ENCODE peak calls at places on chromosome 20, in six cellular contexts. B, M, P, X, R and O are unnamed samples.

GRCh38 chr20:21583486-21584168 is 69.8 kb upstream of the NKX2-2 start:
- DNase-seq in B (no peak), M (no peak), P (no peak), X (no peak), R (no peak), O (no peak)

GRCh38 chr20:47220161-47220582 is 136.3 kb downstream of the ZMYND8 start:
- DNase-seq in B (peak), M (peak), P (no peak), X (peak), R (peak), O (peak)

GRCh38 chr20:755931-756330 is 12.4 kb downstream of the SLC52A3 start:
- DNase-seq in B (no peak), M (no peak), P (no peak), X (no peak), R (no peak), O (no peak)

GRCh38 chr20:20664795-20665194 is 47.6 kb downstream of the RALGAPA2 start:
- DNase-seq in B (peak), M (no peak), P (no peak), X (no peak), R (peak), O (no peak)

GRCh38 chr20:58682656-58683055 is 9.9 kb upstream of the NPEPL1 start:
- DNase-seq in B (no peak), M (no peak), P (no peak), X (no peak), R (no peak), O (no peak)

GRCh38 chr20:8223096-8223870 is 91.2 kb downstream of the PLCB1 start:
- DNase-seq in B (no peak), M (no peak), P (peak), X (no peak), R (no peak), O (no peak)

GRCh38 chr20:42714298-42715141 is 475.2 kb downstream of the PTPRT start:
- DNase-seq in B (peak), M (no peak), P (no peak), X (no peak), R (no peak), O (no peak)

GRCh38 chr20:23257106-23257761 is 93.4 kb upstream of the NXT1 start:
- DNase-seq in B (no peak), M (no peak), P (no peak), X (no peak), R (no peak), O (no peak)

GRCh38 chr20:62232764-62233645 is 5.3 kb upstream of the OSBPL2 start:
- DNase-seq in B (no peak), M (no peak), P (no peak), X (no peak), R (no peak), O (no peak)

GRCh38 chr20:39263076-39263475 is 300.9 kb downstream of the DHX35 start:
- DNase-seq in B (no peak), M (no peak), P (no peak), X (no peak), R (no peak), O (no peak)

GRCh38 chr20:4056880-4057279 is 41.5 kb upstream of the RNF24 start:
- DNase-seq in B (no peak), M (no peak), P (no peak), X (no peak), R (no peak), O (no peak)